ENCODE peak calls at places on chromosomes 1 and 21, in six cellular contexts. F is aorta; A is activated CD8-positive, alpha-beta memory T cell treated with anti-CD3 and anti-CD28 coated beads, Interleukin-2, amount 10 ng/mL, durations not matched to agents 7 days and 5 days; S is astrocyte of the cerebellum; H is neural progenitor cell; Y is hepatocyte. P is an unnamed sample.

GRCh38 chr1:167137285-167138192 is 43.7 kb downstream of the STYXL2 start:
- DNase-seq in Y (no peak), F (no peak), A (no peak), S (no peak), H (peak), P (no peak)

GRCh38 chr1:179337942-179338560 is 27.7 kb upstream of the AXDND1 start:
- DNase-seq in S (no peak), Y (no peak), H (no peak), F (no peak), A (no peak), P (no peak)

GRCh38 chr1:40314721-40315238 is 2.3 kb downstream of the COL9A2 start:
- DNase-seq in F (no peak), Y (no peak), A (no peak), H (peak), S (peak), P (no peak)

GRCh38 chr1:178101266-178101630 is 7.3 kb downstream of the RASAL2 start:
- DNase-seq in Y (no peak), F (no peak), S (no peak), A (no peak), H (no peak), P (no peak)

GRCh38 chr1:81478217-81478616 is 322.5 kb upstream of the ADGRL2 start:
- DNase-seq in F (no peak), H (no peak), A (no peak), S (no peak), Y (no peak), P (no peak)

GRCh38 chr1:27787895-27788294 is 14.9 kb downstream of the STX12 start:
- DNase-seq in A (no peak), S (peak), Y (peak), F (no peak), H (no peak), P (no peak)

GRCh38 chr1:116345830-116346229 is 27.2 kb upstream of the ATP1A1 start:
- DNase-seq in Y (no peak), H (peak), S (no peak), A (no peak), F (no peak), P (no peak)

GRCh38 chr1:175192630-175193338 is at the start of gene KIAA0040:
- DNase-seq in Y (peak), F (peak), H (peak), A (peak), S (no peak), P (peak)

GRCh38 chr1:90340604-90341003 is 345.7 kb downstream of the ZNF326 start:
- DNase-seq in S (no peak), H (no peak), F (no peak), A (no peak), Y (no peak), P (no peak)

GRCh38 chr1:64823691-64824476 is 79.0 kb downstream of the RAVER2 start:
- DNase-seq in A (peak), F (peak), S (peak), H (peak), Y (peak), P (no peak)

GRCh38 chr1:180268556-180269044 is 38.5 kb downstream of the LHX4 start:
- DNase-seq in H (peak), F (peak), Y (no peak), S (no peak), A (peak), P (no peak)

GRCh38 chr1:57473448-57473847 is 49.6 kb upstream of the DAB1 start:
- DNase-seq in S (no peak), H (no peak), A (no peak), Y (no peak), F (no peak), P (no peak)

GRCh38 chr1:223076382-223076781 is 66.7 kb downstream of the TLR5 start:
- DNase-seq in Y (no peak), H (no peak), S (no peak), F (no peak), A (no peak), P (no peak)

GRCh38 chr1:234721476-234722266 is 111.7 kb upstream of the IRF2BP2 start:
- DNase-seq in F (no peak), Y (peak), S (peak), H (no peak), A (no peak), P (no peak)

GRCh38 chr21:41010981-41011380 is 157.0 kb upstream of the BACE2 start:
- DNase-seq in S (no peak), H (no peak), A (no peak), F (no peak), Y (no peak), P (no peak)

GRCh38 chr1:234704106-234704887 is 94.3 kb upstream of the IRF2BP2 start:
- DNase-seq in H (no peak), Y (no peak), S (no peak), F (no peak), A (no peak), P (no peak)

GRCh38 chr1:156858959-156859522 is at the start of gene INSRR:
- DNase-seq in Y (no peak), S (no peak), A (no peak), H (peak), F (no peak), P (no peak)

GRCh38 chr1:18954270-18955071 is 2.0 kb downstream of the IFFO2 start:
- DNase-seq in Y (no peak), A (no peak), H (no peak), S (no peak), F (peak), P (no peak)

GRCh38 chr1:208239518-208240381 is 4.4 kb downstream of the PLXNA2 start:
- DNase-seq in F (no peak), A (no peak), S (no peak), Y (peak), H (peak), P (peak)

GRCh38 chr21:27057997-27058396 is 91.1 kb upstream of the ADAMTS5 start:
- DNase-seq in S (no peak), F (no peak), Y (no peak), H (no peak), A (no peak), P (no peak)

GRCh38 chr1:155008015-155008941 is 5.7 kb downstream of the ZBTB7B start:
- DNase-seq in H (no peak), A (no peak), Y (no peak), F (peak), S (no peak), P (peak)

GRCh38 chr1:96641292-96641691 is 80.3 kb upstream of the PTBP2 start:
- DNase-seq in H (no peak), S (no peak), Y (no peak), A (no peak), F (no peak), P (no peak)

GRCh38 chr1:2272686-2273400 is 44.7 kb downstream of the SKI start:
- DNase-seq in F (no peak), H (no peak), S (no peak), A (no peak), Y (no peak), P (peak)

GRCh38 chr1:63955746-63956145 is 181.9 kb downstream of the ROR1 start:
- DNase-seq in H (no peak), F (no peak), Y (no peak), A (no peak), S (no peak), P (no peak)

GRCh38 chr1:28328228-28328648 is 602 bp upstream of the MED18 start:
- DNase-seq in S (no peak), A (no peak), Y (no peak), H (no peak), F (no peak), P (no peak)

GRCh38 chr1:80363689-80364475 is 1357.4 kb upstream of the ADGRL4 start:
- DNase-seq in A (no peak), S (no peak), F (no peak), H (no peak), Y (no peak), P (no peak)

GRCh38 chr1:234661249-234661928 is 51.4 kb upstream of the IRF2BP2 start:
- DNase-seq in H (no peak), F (no peak), S (no peak), A (no peak), Y (no peak), P (no peak)

GRCh38 chr1:83641206-83641658 is 357.7 kb downstream of the TTLL7 start:
- DNase-seq in Y (peak), H (peak), S (no peak), F (no peak), A (no peak), P (no peak)

GRCh38 chr21:42513985-42514882 is 582 bp downstream of the SLC37A1 start:
- DNase-seq in Y (peak), A (peak), F (peak), H (peak), S (no peak), P (peak)

GRCh38 chr1:206505702-206506375 is 1.5 kb upstream of the RASSF5 start:
- DNase-seq in F (peak), H (no peak), Y (no peak), A (no peak), S (no peak), P (no peak)

GRCh38 chr1:151720190-151720953 is 950 bp upstream of the RIIAD1 start:
- DNase-seq in F (no peak), S (no peak), A (no peak), H (no peak), Y (no peak), P (no peak)

P was measured in right lobe of liver.